ENCODE peak calls at places on chromosomes 16 and 17, in six cellular contexts. One of them, this sample, is unnamed.
A peak's percentile ranks its signal among the peaks of the same experiment; 100 is the strongest.

GRCh38 chr17:78227455-78227916 is 3.9 kb upstream of the TMEM235 start:
- ATAC-seq in A549: no peak
- ATAC-seq in GM12878: no peak
- ATAC-seq in K562: no peak
- ATAC-seq in upper lobe of left lung: peak; percentile 35
- ATAC-seq in HepG2: no peak
- ATAC-seq in this sample: no peak

GRCh38 chr17:75535119-75535537 is 9.6 kb downstream of the LLGL2 start:
- ATAC-seq in A549: no peak
- ATAC-seq in GM12878: peak; percentile 96
- ATAC-seq in K562: no peak
- ATAC-seq in upper lobe of left lung: no peak
- ATAC-seq in HepG2: no peak
- ATAC-seq in this sample: no peak

GRCh38 chr16:4648917-4649316 is 24.3 kb downstream of the MGRN1 start:
- ATAC-seq in A549: no peak
- ATAC-seq in GM12878: no peak
- ATAC-seq in K562: no peak
- ATAC-seq in upper lobe of left lung: no peak
- ATAC-seq in HepG2: no peak
- ATAC-seq in this sample: no peak

GRCh38 chr17:27478901-27479531 is 22.8 kb downstream of the KSR1 start:
- ATAC-seq in A549: no peak
- ATAC-seq in GM12878: no peak
- ATAC-seq in K562: peak; percentile 20
- ATAC-seq in upper lobe of left lung: no peak
- ATAC-seq in HepG2: no peak
- ATAC-seq in this sample: no peak

GRCh38 chr16:4136229-4136813 is 20.1 kb upstream of the ADCY9 start:
- ATAC-seq in A549: peak; percentile 61
- ATAC-seq in GM12878: no peak
- ATAC-seq in K562: no peak
- ATAC-seq in upper lobe of left lung: peak; percentile 65
- ATAC-seq in HepG2: peak; percentile 54
- ATAC-seq in this sample: no peak

GRCh38 chr17:7042507-7043194 is 1.2 kb downstream of the SLC16A11 start:
- ATAC-seq in A549: no peak
- ATAC-seq in GM12878: peak; percentile 7
- ATAC-seq in K562: no peak
- ATAC-seq in upper lobe of left lung: peak; percentile 11
- ATAC-seq in HepG2: no peak
- ATAC-seq in this sample: no peak

GRCh38 chr17:17877548-17878358 is 41.0 kb upstream of the SREBF1 start:
- ATAC-seq in A549: no peak
- ATAC-seq in GM12878: no peak
- ATAC-seq in K562: no peak
- ATAC-seq in upper lobe of left lung: peak; percentile 87
- ATAC-seq in HepG2: no peak
- ATAC-seq in this sample: peak; percentile 91

GRCh38 chr17:75147878-75148546 is 6.3 kb downstream of the JPT1 start:
- ATAC-seq in A549: peak; percentile 9
- ATAC-seq in GM12878: peak; percentile 26
- ATAC-seq in K562: no peak
- ATAC-seq in upper lobe of left lung: peak; percentile 48
- ATAC-seq in HepG2: no peak
- ATAC-seq in this sample: no peak

GRCh38 chr16:29775742-29776408 is 2.2 kb upstream of the ZG16 start:
- ATAC-seq in A549: no peak
- ATAC-seq in GM12878: no peak
- ATAC-seq in K562: peak; percentile 71
- ATAC-seq in upper lobe of left lung: peak; percentile 48
- ATAC-seq in HepG2: no peak
- ATAC-seq in this sample: no peak

GRCh38 chr17:74770498-74771318 is 5.4 kb downstream of the NAT9 start:
- ATAC-seq in A549: peak; percentile 89
- ATAC-seq in GM12878: peak; percentile 90
- ATAC-seq in K562: peak; percentile 93
- ATAC-seq in upper lobe of left lung: peak; percentile 76
- ATAC-seq in HepG2: peak; percentile 78
- ATAC-seq in this sample: peak; percentile 44

GRCh38 chr17:178292-179065 is 3.0 kb downstream of the DOC2B start:
- ATAC-seq in A549: no peak
- ATAC-seq in GM12878: no peak
- ATAC-seq in K562: no peak
- ATAC-seq in upper lobe of left lung: no peak
- ATAC-seq in HepG2: no peak
- ATAC-seq in this sample: no peak

GRCh38 chr17:39062846-39063680 is 88.4 kb downstream of the PLXDC1 start:
- ATAC-seq in A549: no peak
- ATAC-seq in GM12878: no peak
- ATAC-seq in K562: no peak
- ATAC-seq in upper lobe of left lung: no peak
- ATAC-seq in HepG2: no peak
- ATAC-seq in this sample: no peak

GRCh38 chr16:24819462-24820040 is 26.2 kb upstream of the SLC5A11 start:
- ATAC-seq in A549: no peak
- ATAC-seq in GM12878: no peak
- ATAC-seq in K562: no peak
- ATAC-seq in upper lobe of left lung: no peak
- ATAC-seq in HepG2: no peak
- ATAC-seq in this sample: no peak

GRCh38 chr17:37761065-37761464 is 16.2 kb upstream of the HNF1B start:
- ATAC-seq in A549: no peak
- ATAC-seq in GM12878: peak; percentile 86
- ATAC-seq in K562: no peak
- ATAC-seq in upper lobe of left lung: no peak
- ATAC-seq in HepG2: no peak
- ATAC-seq in this sample: no peak

GRCh38 chr16:27431773-27432599 is 30.0 kb downstream of the IL21R start:
- ATAC-seq in A549: peak; percentile 47
- ATAC-seq in GM12878: no peak
- ATAC-seq in K562: peak; percentile 15
- ATAC-seq in upper lobe of left lung: peak; percentile 25
- ATAC-seq in HepG2: peak; percentile 23
- ATAC-seq in this sample: no peak

GRCh38 chr17:41844971-41845370 is 7.3 kb downstream of the KLHL10 start:
- ATAC-seq in A549: no peak
- ATAC-seq in GM12878: no peak
- ATAC-seq in K562: no peak
- ATAC-seq in upper lobe of left lung: no peak
- ATAC-seq in HepG2: no peak
- ATAC-seq in this sample: no peak

GRCh38 chr17:50805486-50805885 is 29.9 kb upstream of the WFIKKN2 start:
- ATAC-seq in A549: no peak
- ATAC-seq in GM12878: no peak
- ATAC-seq in K562: no peak
- ATAC-seq in upper lobe of left lung: no peak
- ATAC-seq in HepG2: no peak
- ATAC-seq in this sample: no peak

GRCh38 chr16:67995423-67995822 is 3.9 kb downstream of the DPEP2 start:
- ATAC-seq in A549: no peak
- ATAC-seq in GM12878: peak; percentile 19
- ATAC-seq in K562: no peak
- ATAC-seq in upper lobe of left lung: no peak
- ATAC-seq in HepG2: no peak
- ATAC-seq in this sample: no peak

GRCh38 chr16:27222499-27223225 is 19.3 kb downstream of the KDM8 start:
- ATAC-seq in A549: peak; percentile 24
- ATAC-seq in GM12878: no peak
- ATAC-seq in K562: peak; percentile 35
- ATAC-seq in upper lobe of left lung: peak; percentile 49
- ATAC-seq in HepG2: peak; percentile 8
- ATAC-seq in this sample: peak; percentile 69

GRCh38 chr17:68089881-68090280 is 54.3 kb downstream of the KPNA2 start:
- ATAC-seq in A549: peak; percentile 66
- ATAC-seq in GM12878: peak; percentile 74
- ATAC-seq in K562: peak; percentile 77
- ATAC-seq in upper lobe of left lung: peak; percentile 73
- ATAC-seq in HepG2: peak; percentile 60
- ATAC-seq in this sample: peak; percentile 28

GRCh38 chr17:68085751-68086445 is 50.4 kb downstream of the KPNA2 start:
- ATAC-seq in A549: peak; percentile 42
- ATAC-seq in GM12878: peak; percentile 71
- ATAC-seq in K562: peak; percentile 62
- ATAC-seq in upper lobe of left lung: peak; percentile 61
- ATAC-seq in HepG2: peak; percentile 65
- ATAC-seq in this sample: peak; percentile 39

GRCh38 chr17:68087851-68088250 is 52.3 kb downstream of the KPNA2 start:
- ATAC-seq in A549: no peak
- ATAC-seq in GM12878: no peak
- ATAC-seq in K562: no peak
- ATAC-seq in upper lobe of left lung: no peak
- ATAC-seq in HepG2: no peak
- ATAC-seq in this sample: no peak
- H3K27ac ChIP-seq in A549: no peak overlapping the region
- H3K27ac ChIP-seq in GM12878: no peak overlapping the region
- H3K27ac ChIP-seq in K562: no peak overlapping the region
- H3K27ac ChIP-seq in upper lobe of left lung: no peak overlapping the region
- H3K27ac ChIP-seq in HepG2: no peak overlapping the region
- H3K27ac ChIP-seq in this sample: no peak overlapping the region

GRCh38 chr17:32801641-32802040 is 75.3 kb downstream of the MYO1D start:
- ATAC-seq in A549: no peak
- ATAC-seq in GM12878: no peak
- ATAC-seq in K562: no peak
- ATAC-seq in upper lobe of left lung: no peak
- ATAC-seq in HepG2: no peak
- ATAC-seq in this sample: no peak
- TF ChIP-seq EP300 in A549: no peak
- TF ChIP-seq EP300 in GM12878: no peak
- TF ChIP-seq EP300 in K562: no peak
- TF ChIP-seq EP300 in upper lobe of left lung: no peak
- TF ChIP-seq EP300 in HepG2: no peak
- TF ChIP-seq EP300 in this sample: no peak

GRCh38 chr17:45292696-45293412 is 24.0 kb downstream of the MAP3K14 start:
- ATAC-seq in A549: no peak
- ATAC-seq in GM12878: no peak
- ATAC-seq in K562: no peak
- ATAC-seq in upper lobe of left lung: no peak
- ATAC-seq in HepG2: peak; percentile 37
- ATAC-seq in this sample: no peak
- H3K27ac ChIP-seq in A549: peak overlapping the region; percentile 90
- H3K27ac ChIP-seq in GM12878: peak overlapping the region; percentile 42
- H3K27ac ChIP-seq in K562: no peak overlapping the region
- H3K27ac ChIP-seq in upper lobe of left lung: peak overlapping the region; percentile 73
- H3K27ac ChIP-seq in HepG2: peak overlapping the region; percentile 30
- H3K27ac ChIP-seq in this sample: peak overlapping the region; percentile 96

DNA sequence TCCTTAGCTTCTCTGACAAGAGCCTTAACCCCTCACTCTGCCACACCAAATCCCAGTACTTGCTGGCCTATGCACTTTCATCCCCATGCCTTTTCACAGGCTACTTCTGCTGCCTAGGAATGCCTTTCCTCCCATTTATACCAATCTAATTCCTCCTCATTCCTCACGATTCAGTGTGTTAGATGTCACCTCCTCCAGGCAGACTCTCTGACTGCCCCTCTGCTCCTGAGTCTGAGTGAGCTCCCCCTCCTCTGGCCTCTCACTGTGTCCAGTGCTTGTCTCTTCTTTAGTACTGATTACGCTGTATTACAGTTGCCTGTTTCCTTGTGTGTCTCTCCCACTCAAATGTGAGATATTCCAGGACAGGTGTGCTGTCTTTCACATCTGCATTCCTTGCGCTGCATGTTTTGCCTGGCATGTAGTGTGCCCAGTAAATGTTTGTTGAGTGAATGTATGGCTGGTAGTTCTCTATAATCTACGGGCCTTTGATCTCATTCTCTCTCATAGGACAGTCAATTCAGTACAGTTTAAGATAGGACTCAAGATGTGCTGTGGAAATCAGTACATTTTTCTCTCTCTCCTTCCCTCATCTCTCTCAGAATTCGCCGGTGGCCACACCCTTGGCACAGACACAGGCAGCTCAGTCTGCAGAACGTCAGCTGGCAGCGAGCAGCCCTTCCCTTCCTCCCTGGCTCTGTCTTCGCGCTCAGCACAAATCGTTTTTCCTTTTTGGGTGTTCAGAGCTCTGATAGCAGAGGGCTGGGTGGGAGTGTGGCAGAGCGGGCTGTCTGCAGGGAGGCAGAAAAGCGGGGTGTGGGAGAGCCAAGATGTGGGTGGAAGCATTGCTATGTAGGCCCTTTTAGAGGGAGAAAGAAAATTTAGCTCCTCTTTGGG is 18.5 kb downstream of the ARL4D start:
- ATAC-seq in A549: peak; percentile 59
- ATAC-seq in GM12878: no peak
- ATAC-seq in K562: no peak
- ATAC-seq in upper lobe of left lung: peak; percentile 91
- ATAC-seq in HepG2: no peak
- ATAC-seq in this sample: peak; percentile 90
- TF ChIP-seq EP300 in A549: no peak
- TF ChIP-seq EP300 in GM12878: no peak
- TF ChIP-seq EP300 in K562: no peak
- TF ChIP-seq EP300 in upper lobe of left lung: no peak
- TF ChIP-seq EP300 in HepG2: no peak
- TF ChIP-seq EP300 in this sample: no peak

GRCh38 chr17:73191443-73192218 is 1.2 kb upstream of the COG1 start:
- ATAC-seq in A549: peak; percentile 59
- ATAC-seq in GM12878: peak; percentile 66
- ATAC-seq in K562: peak; percentile 48
- ATAC-seq in upper lobe of left lung: peak; percentile 74
- ATAC-seq in HepG2: peak; percentile 4
- ATAC-seq in this sample: no peak
- H3K27ac ChIP-seq in A549: peak overlapping the region; percentile 94
- H3K27ac ChIP-seq in GM12878: peak overlapping the region; percentile 86
- H3K27ac ChIP-seq in K562: peak overlapping the region; percentile 98
- H3K27ac ChIP-seq in upper lobe of left lung: peak overlapping the region; percentile 88
- H3K27ac ChIP-seq in HepG2: peak overlapping the region; percentile 95
- H3K27ac ChIP-seq in this sample: peak overlapping the region; percentile 91

GRCh38 chr16:12168054-12169018 is 191.8 kb downstream of the SNX29 start:
- ATAC-seq in A549: no peak
- ATAC-seq in GM12878: no peak
- ATAC-seq in K562: no peak
- ATAC-seq in upper lobe of left lung: no peak
- ATAC-seq in HepG2: no peak
- ATAC-seq in this sample: no peak
- TF ChIP-seq EP300 in A549: no peak
- TF ChIP-seq EP300 in GM12878: no peak
- TF ChIP-seq EP300 in K562: no peak
- TF ChIP-seq EP300 in upper lobe of left lung: no peak
- TF ChIP-seq EP300 in HepG2: no peak
- TF ChIP-seq EP300 in this sample: no peak

GRCh38 chr16:86045601-86045971 is 146.6 kb downstream of the IRF8 start:
- ATAC-seq in A549: no peak
- ATAC-seq in GM12878: no peak
- ATAC-seq in K562: no peak
- ATAC-seq in upper lobe of left lung: no peak
- ATAC-seq in HepG2: no peak
- ATAC-seq in this sample: no peak
- H3K27ac ChIP-seq in A549: no peak overlapping the region
- H3K27ac ChIP-seq in GM12878: no peak overlapping the region
- H3K27ac ChIP-seq in K562: no peak overlapping the region
- H3K27ac ChIP-seq in upper lobe of left lung: no peak overlapping the region
- H3K27ac ChIP-seq in HepG2: no peak overlapping the region
- H3K27ac ChIP-seq in this sample: no peak overlapping the region